ENCODE peak calls at places on chromosomes 11 and 22, in ten cellular contexts. V, H, W, Y, B, Q, R, L, F and M are unnamed samples.

GRCh38 chr22:43860126-43860525 is 2.2 kb downstream of the SULT4A1 start:
- DNase-seq in V (no peak), H (peak), W (no peak), Y (no peak), B (no peak), Q (no peak), R (no peak), L (no peak), F (no peak), M (no peak)

GRCh38 chr11:244376-244775 is 7.6 kb downstream of the PSMD13 start:
- DNase-seq in V (no peak), H (no peak), W (no peak), Y (no peak), B (no peak), Q (no peak), R (no peak), L (no peak), F (no peak), M (no peak)

GRCh38 chr11:35166369-35167360 is 27.7 kb downstream of the CD44 start:
- DNase-seq in V (peak), H (no peak), W (no peak), Y (peak), B (peak), Q (no peak), R (peak), L (peak), F (peak), M (peak)

GRCh38 chr11:67060111-67060522 is 3.5 kb downstream of the RHOD start:
- DNase-seq in V (no peak), H (no peak), W (no peak), Y (no peak), B (peak), Q (no peak), R (no peak), L (no peak), F (no peak), M (peak)

GRCh38 chr11:120667281-120667680 is 155.7 kb downstream of the GRIK4 start:
- DNase-seq in V (peak), H (no peak), W (no peak), Y (peak), B (no peak), Q (no peak), R (no peak), L (peak), F (no peak), M (no peak)

GRCh38 chr11:108973402-108974119 is 308.7 kb downstream of the DDX10 start:
- DNase-seq in V (peak), H (no peak), W (no peak), Y (no peak), B (peak), Q (no peak), R (no peak), L (peak), F (no peak), M (peak)

GRCh38 chr11:116607027-116607426 is 165.8 kb downstream of the BUD13 start:
- DNase-seq in V (no peak), H (no peak), W (no peak), Y (no peak), B (no peak), Q (no peak), R (no peak), L (no peak), F (no peak), M (no peak)

GRCh38 chr11:94721565-94722292 is 46.4 kb upstream of the AMOTL1 start:
- DNase-seq in V (no peak), H (no peak), W (no peak), Y (no peak), B (peak), Q (no peak), R (no peak), L (no peak), F (no peak), M (no peak)

GRCh38 chr11:61697093-61697492 is 16.9 kb downstream of the DAGLA start:
- DNase-seq in V (no peak), H (no peak), W (no peak), Y (no peak), B (no peak), Q (no peak), R (peak), L (no peak), F (no peak), M (peak)

GRCh38 chr22:20571531-20572007 is 64.2 kb downstream of the MED15 start:
- DNase-seq in V (peak), H (peak), W (peak), Y (peak), B (no peak), Q (peak), R (peak), L (peak), F (no peak), M (no peak)

GRCh38 chr11:112310414-112310813 is 49.8 kb upstream of the PLET1 start:
- DNase-seq in V (peak), H (no peak), W (no peak), Y (no peak), B (peak), Q (no peak), R (no peak), L (no peak), F (no peak), M (peak)

GRCh38 chr11:68956547-68957254 is 24.1 kb downstream of the MRGPRD start:
- DNase-seq in V (no peak), H (no peak), W (no peak), Y (no peak), B (no peak), Q (no peak), R (no peak), L (no peak), F (no peak), M (no peak)

GRCh38 chr22:36258750-36259619 is 6.1 kb downstream of the APOL1 start:
- DNase-seq in V (no peak), H (peak), W (no peak), Y (peak), B (peak), Q (peak), R (no peak), L (no peak), F (no peak), M (no peak)

GRCh38 chr22:37051629-37052385 is at the start of gene KCTD17:
- DNase-seq in V (peak), H (peak), W (peak), Y (peak), B (peak), Q (peak), R (peak), L (peak), F (peak), M (peak)

GRCh38 chr11:113818426-113818825 is 38.8 kb downstream of the CLDN25 start:
- DNase-seq in V (no peak), H (no peak), W (no peak), Y (no peak), B (peak), Q (no peak), R (no peak), L (no peak), F (no peak), M (no peak)

GRCh38 chr11:17986007-17986710 is 26.7 kb downstream of the SERGEF start:
- DNase-seq in V (peak), H (no peak), W (no peak), Y (no peak), B (peak), Q (no peak), R (no peak), L (peak), F (no peak), M (peak)

GRCh38 chr11:129213261-129213660 is 21.1 kb upstream of the ARHGAP32 start:
- DNase-seq in V (no peak), H (no peak), W (no peak), Y (no peak), B (no peak), Q (no peak), R (no peak), L (no peak), F (no peak), M (no peak)

GRCh38 chr22:21054714-21055563 is 9.2 kb downstream of the LRRC74B start:
- DNase-seq in V (no peak), H (no peak), W (no peak), Y (no peak), B (no peak), Q (no peak), R (no peak), L (no peak), F (no peak), M (no peak)

GRCh38 chr11:47408598-47409439 is 429 bp downstream of the SLC39A13 start:
- DNase-seq in V (peak), H (peak), W (no peak), Y (peak), B (peak), Q (no peak), R (peak), L (peak), F (no peak), M (peak)

GRCh38 chr11:61160487-61161189 is 588 bp downstream of the VPS37C start:
- DNase-seq in V (no peak), H (no peak), W (no peak), Y (no peak), B (no peak), Q (no peak), R (no peak), L (no peak), F (no peak), M (no peak)

GRCh38 chr11:77411717-77412441 is 62.0 kb downstream of the PAK1 start:
- DNase-seq in V (peak), H (peak), W (peak), Y (peak), B (peak), Q (peak), R (peak), L (peak), F (peak), M (peak)

GRCh38 chr22:35561796-35562526 is 21.3 kb downstream of the RASD2 start:
- DNase-seq in V (peak), H (no peak), W (no peak), Y (peak), B (peak), Q (no peak), R (no peak), L (no peak), F (no peak), M (peak)

GRCh38 chr11:72609045-72609444 is 65.2 kb downstream of the PDE2A start:
- DNase-seq in V (peak), H (peak), W (no peak), Y (peak), B (peak), Q (peak), R (no peak), L (no peak), F (no peak), M (no peak)

GRCh38 chr11:76512851-76513653 is 68.2 kb downstream of the EMSY start:
- DNase-seq in V (peak), H (no peak), W (no peak), Y (no peak), B (peak), Q (peak), R (no peak), L (no peak), F (peak), M (no peak)